ENCODE peak calls at places on chromosomes 13 and 19, in five cellular contexts. Y is heart right ventricle, R is PC-3, G is psoas muscle, C is Karpas-422. D is an unnamed sample.

GRCh38 chr19:38278751-38279150 is 14.4 kb downstream of the SPINT2 start:
- DNase-seq in C (no peak), R (no peak), G (no peak), Y (no peak), D (no peak)

GRCh38 chr19:23787106-23787505 is 28.4 kb upstream of the ZNF681 start:
- DNase-seq in G (no peak), C (no peak), Y (no peak), R (peak; percentile 61), D (no peak)

GRCh38 chr13:73171926-73172325 is 113.1 kb downstream of the KLF5 start:
- DNase-seq in G (no peak), C (no peak), Y (no peak), R (peak; percentile 59), D (no peak)

GRCh38 chr19:33286899-33287298 is 15.4 kb downstream of the CEBPA start:
- DNase-seq in C (no peak), Y (no peak), R (no peak), G (no peak), D (no peak)

GRCh38 chr19:41334793-41335192 is 18.9 kb downstream of the TGFB1 start:
- DNase-seq in Y (no peak), R (no peak), C (no peak), G (no peak), D (no peak)

GRCh38 chr13:24670927-24671326 is 9.3 kb upstream of the ATP12A start:
- DNase-seq in Y (no peak), C (peak; percentile 55), G (no peak), R (peak; percentile 54), D (no peak)

GRCh38 chr19:16676101-16676798 is 15.3 kb downstream of the TMEM38A start:
- DNase-seq in G (no peak), R (no peak), Y (no peak), C (no peak), D (no peak)

GRCh38 chr19:16323532-16323931 is 1.1 kb upstream of the KLF2 start:
- DNase-seq in R (no peak), G (no peak), C (no peak), Y (no peak), D (no peak)

GRCh38 chr19:1259873-1260748 is 9.0 kb upstream of the CIRBP start:
- DNase-seq in Y (no peak), R (no peak), C (peak; percentile 77), G (no peak), D (peak; percentile 38)

GRCh38 chr19:16509141-16510061 is 13.2 kb downstream of the C19orf44 start:
- DNase-seq in C (no peak), G (no peak), Y (peak; percentile 32), R (no peak), D (no peak)

GRCh38 chr19:17109962-17110598 is 34.5 kb downstream of the MYO9B start:
- DNase-seq in G (peak; percentile 76), R (no peak), C (peak; percentile 87), Y (peak; percentile 54), D (no peak)

GRCh38 chr19:55528030-55528801 is 8.7 kb downstream of the SBK2 start:
- DNase-seq in G (no peak), Y (no peak), C (no peak), R (peak; percentile 23), D (no peak)

GRCh38 chr13:106302843-106303242 is 232.6 kb downstream of the EFNB2 start:
- DNase-seq in G (no peak), C (no peak), R (no peak), Y (no peak), D (no peak)

GRCh38 chr19:55454787-55455243 is 6.6 kb downstream of the ISOC2 start:
- DNase-seq in R (peak; percentile 68), C (peak; percentile 87), G (no peak), Y (no peak), D (peak; percentile 40)

GRCh38 chr19:5557691-5558090 is 10.1 kb downstream of the TINCR start:
- DNase-seq in G (no peak), R (no peak), Y (no peak), C (no peak), D (no peak)

GRCh38 chr19:40221858-40222619 is 3.9 kb upstream of the TTC9B start:
- DNase-seq in Y (peak; percentile 92), R (peak; percentile 87), G (peak; percentile 84), C (peak; percentile 96), D (peak; percentile 81)

GRCh38 chr19:15863272-15863671 is 34.6 kb downstream of the CYP4F2 start:
- DNase-seq in C (no peak), R (no peak), Y (no peak), G (no peak), D (no peak)

GRCh38 chr19:13024958-13025653 is 29.8 kb downstream of the NFIX start:
- DNase-seq in Y (no peak), C (no peak), G (peak; percentile 70), R (peak; percentile 66), D (no peak)

GRCh38 chr13:43058318-43058674 is 34.9 kb downstream of the DNAJC15 start:
- DNase-seq in C (no peak), G (no peak), Y (peak; percentile 24), R (peak; percentile 92), D (peak; percentile 43)

GRCh38 chr13:112545866-112546265 is 42.1 kb downstream of the TUBGCP3 start:
- DNase-seq in R (no peak), G (no peak), Y (no peak), C (no peak), D (no peak)

GRCh38 chr19:1856698-1857603 is 6.4 kb downstream of the KLF16 start:
- DNase-seq in C (peak; percentile 88), R (peak; percentile 44), Y (peak; percentile 89), G (peak; percentile 88), D (no peak)

GRCh38 chr13:73658639-73659038 is 475.6 kb downstream of the KLF12 start:
- DNase-seq in G (no peak), R (no peak), C (no peak), Y (no peak), D (no peak)

DNA sequence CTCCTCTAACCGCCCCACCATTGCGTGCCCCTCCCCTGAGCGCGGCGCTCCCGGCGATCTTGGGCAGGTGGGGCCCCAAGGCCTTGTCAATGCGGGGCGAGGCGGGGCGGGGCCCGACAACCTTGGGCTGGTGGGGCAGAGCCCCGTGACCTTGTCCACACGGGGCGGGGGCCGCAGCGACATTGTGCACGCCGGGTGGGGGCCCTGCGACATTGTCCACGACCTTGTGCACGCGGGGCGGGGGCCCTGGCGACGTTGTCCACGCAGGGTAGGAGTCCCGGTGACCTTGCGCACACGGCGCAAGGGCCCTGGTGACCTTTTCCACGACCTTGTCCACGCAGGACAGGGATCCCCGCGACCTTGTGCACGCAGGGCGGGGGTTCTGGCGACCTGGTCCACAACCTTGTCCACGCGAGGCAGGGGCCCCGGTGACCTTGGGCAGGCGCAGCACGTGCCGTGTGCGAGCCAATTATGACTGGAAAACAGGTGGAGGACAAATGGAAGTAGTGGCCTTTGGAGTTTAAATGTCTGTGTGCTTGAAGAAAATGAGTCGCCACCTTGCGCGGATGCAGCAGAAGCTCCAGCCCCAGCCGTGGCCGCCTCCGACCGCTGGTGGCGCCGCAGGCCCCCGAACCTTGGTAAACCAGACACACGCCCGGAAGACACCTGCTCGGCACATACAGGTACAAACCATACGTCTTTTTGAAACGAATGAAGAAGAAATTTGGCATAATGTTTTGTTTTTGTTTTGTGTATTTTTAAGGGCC is 62.6 kb downstream of the LATS2 start:
- DNase-seq in C (no peak), Y (no peak), R (no peak), G (no peak), D (no peak)
- H3K27ac ChIP-seq in C (no peak overlapping the region), Y (peak overlapping the region; percentile 50), R (no peak overlapping the region), G (no peak overlapping the region), D (no peak overlapping the region)

DNA sequence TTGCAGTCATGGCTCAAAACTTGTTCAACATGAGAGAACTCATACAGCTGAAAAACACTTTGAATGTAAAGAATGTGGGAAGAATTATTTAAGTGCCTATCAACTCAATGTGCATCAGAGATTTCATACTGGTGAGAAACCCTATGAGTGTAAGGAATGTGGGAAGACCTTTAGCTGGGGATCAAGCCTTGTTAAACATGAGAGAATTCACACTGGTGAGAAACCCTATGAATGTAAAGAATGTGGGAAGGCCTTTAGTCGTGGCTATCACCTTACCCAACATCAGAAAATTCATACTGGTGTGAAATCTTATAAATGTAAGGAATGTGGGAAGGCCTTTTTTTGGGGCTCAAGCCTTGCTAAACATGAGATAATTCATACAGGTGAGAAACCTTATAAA is 20.1 kb downstream of the ZNF283 start:
- DNase-seq in C (no peak), G (no peak), R (no peak), Y (no peak), D (no peak)
- H3K9me3 ChIP-seq in C (peaks cover 60% of the 10 kb centered on the region), G (peaks cover 96% of the 10 kb centered on the region), R (peaks cover 58% of the 10 kb centered on the region), Y (peaks cover 13% of the 10 kb centered on the region), D (peaks cover 47% of the 10 kb centered on the region)

DNA sequence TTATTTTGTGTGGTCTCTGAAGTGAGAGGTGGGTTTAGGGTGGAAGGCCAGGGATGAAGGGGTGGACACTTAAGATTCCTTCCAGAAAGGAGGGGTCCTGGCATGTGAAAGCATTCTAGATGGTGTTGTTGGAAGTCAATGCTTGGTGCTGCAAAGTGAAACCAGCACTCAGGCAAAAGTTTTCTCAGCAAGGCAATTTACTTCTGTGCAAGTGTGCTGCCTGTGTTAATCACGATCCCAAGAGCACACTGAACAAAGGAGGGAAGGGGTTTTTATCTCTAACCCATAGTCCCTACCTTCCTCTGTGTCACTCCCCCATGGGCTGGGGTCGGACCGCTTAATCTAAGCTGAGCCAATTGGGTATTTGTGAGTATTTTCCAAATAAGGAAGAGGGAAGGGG is 1.3 kb downstream of the ZNF134 start:
- DNase-seq in Y (no peak), R (no peak), C (peak; percentile 61), G (no peak), D (no peak)
- H3K4me1 ChIP-seq in Y (peaks cover 14% of the 10 kb centered on the region), R (no peaks in the 10 kb centered on the region), C (peaks cover 10% of the 10 kb centered on the region), G (no peaks in the 10 kb centered on the region), D (peaks cover 18% of the 10 kb centered on the region)

GRCh38 chr13:27113436-27113835 is 58.2 kb downstream of the USP12 start:
- DNase-seq in R (no peak), Y (no peak), G (no peak), C (no peak), D (no peak)
- H3K27ac ChIP-seq in R (no peak overlapping the region), Y (no peak overlapping the region), G (no peak overlapping the region), C (no peak overlapping the region), D (no peak overlapping the region)

GRCh38 chr13:30340367-30341184 is 33.2 kb upstream of the KATNAL1 start:
- DNase-seq in Y (peak; percentile 51), R (peak; percentile 58), G (peak; percentile 86), C (no peak), D (no peak)
- H3K9me3 ChIP-seq in Y (no peaks in the 10 kb centered on the region), R (no peaks in the 10 kb centered on the region), G (no peaks in the 10 kb centered on the region), C (no peaks in the 10 kb centered on the region), D (no peaks in the 10 kb centered on the region)

DNA sequence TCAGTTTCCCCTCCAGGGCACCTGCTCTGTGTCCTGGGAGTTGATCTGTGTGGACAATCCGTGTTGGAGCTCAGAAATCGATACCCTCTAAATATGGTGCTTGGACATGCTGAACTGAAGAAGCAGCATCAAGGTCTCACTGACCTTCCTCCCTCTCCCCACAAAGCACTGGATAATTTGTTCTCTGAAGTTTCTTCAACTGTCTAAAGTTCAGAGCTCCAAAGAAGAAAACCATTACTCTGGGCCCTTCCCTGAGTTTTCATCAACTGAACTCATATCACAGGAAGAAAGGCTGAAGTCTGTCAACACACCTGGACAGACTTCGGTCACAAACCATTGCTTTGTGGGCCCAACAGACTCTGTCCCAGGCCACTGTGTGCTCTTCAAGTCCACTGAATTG is 132.1 kb downstream of the RGCC start:
- DNase-seq in R (no peak), Y (no peak), G (no peak), C (no peak), D (no peak)
- H3K4me1 ChIP-seq in R (peaks cover 32% of the 10 kb centered on the region), Y (no peaks in the 10 kb centered on the region), G (no peaks in the 10 kb centered on the region), C (peaks cover 18% of the 10 kb centered on the region), D (no peaks in the 10 kb centered on the region)